ENCODE peak calls at places on chromosomes 16 and 17, in seven cellular contexts. One of them, this sample, is unnamed.

GRCh38 chr16:15739940-15740339 is 89.9 kb downstream of the NDE1 start:
- DNase-seq in K562: no peak
- DNase-seq in HCT116: no peak
- DNase-seq in H1: no peak
- DNase-seq in GM12878: no peak
- DNase-seq in SK-N-SH: no peak
- DNase-seq in NT2/D1: no peak
- DNase-seq in this sample: no peak

GRCh38 chr16:71933913-71934696 is 38.8 kb downstream of the IST1 start:
- DNase-seq in K562: peak; percentile 36
- DNase-seq in HCT116: no peak
- DNase-seq in H1: no peak
- DNase-seq in GM12878: no peak
- DNase-seq in SK-N-SH: no peak
- DNase-seq in NT2/D1: no peak
- DNase-seq in this sample: no peak

GRCh38 chr17:48612456-48612853 is 1.6 kb upstream of the HOXB7 start:
- DNase-seq in K562: no peak
- DNase-seq in HCT116: no peak
- DNase-seq in H1: no peak
- DNase-seq in GM12878: no peak
- DNase-seq in SK-N-SH: no peak
- DNase-seq in NT2/D1: no peak
- DNase-seq in this sample: no peak

GRCh38 chr17:40485851-40486512 is 15.4 kb downstream of the TNS4 start:
- DNase-seq in K562: peak; percentile 59
- DNase-seq in HCT116: peak; percentile 88
- DNase-seq in H1: no peak
- DNase-seq in GM12878: no peak
- DNase-seq in SK-N-SH: no peak
- DNase-seq in NT2/D1: no peak
- DNase-seq in this sample: peak; percentile 86

GRCh38 chr16:74449470-74449869 is 28.2 kb upstream of the CLEC18B start:
- DNase-seq in K562: no peak
- DNase-seq in HCT116: peak; percentile 49
- DNase-seq in H1: no peak
- DNase-seq in GM12878: no peak
- DNase-seq in SK-N-SH: no peak
- DNase-seq in NT2/D1: no peak
- DNase-seq in this sample: no peak

GRCh38 chr17:44223574-44224046 is 4.1 kb upstream of the UBTF start:
- DNase-seq in K562: no peak
- DNase-seq in HCT116: no peak
- DNase-seq in H1: no peak
- DNase-seq in GM12878: no peak
- DNase-seq in SK-N-SH: no peak
- DNase-seq in NT2/D1: no peak
- DNase-seq in this sample: no peak

GRCh38 chr16:88305176-88305575 is 77.6 kb upstream of the ZNF469 start:
- DNase-seq in K562: no peak
- DNase-seq in HCT116: no peak
- DNase-seq in H1: no peak
- DNase-seq in GM12878: no peak
- DNase-seq in SK-N-SH: no peak
- DNase-seq in NT2/D1: no peak
- DNase-seq in this sample: no peak

GRCh38 chr17:17042851-17043667 is 802 bp downstream of the MPRIP start:
- DNase-seq in K562: no peak
- DNase-seq in HCT116: no peak
- DNase-seq in H1: no peak
- DNase-seq in GM12878: no peak
- DNase-seq in SK-N-SH: no peak
- DNase-seq in NT2/D1: no peak
- DNase-seq in this sample: no peak

GRCh38 chr16:28859326-28859725 is 4.3 kb upstream of the SH2B1 start:
- DNase-seq in K562: no peak
- DNase-seq in HCT116: no peak
- DNase-seq in H1: no peak
- DNase-seq in GM12878: no peak
- DNase-seq in SK-N-SH: no peak
- DNase-seq in NT2/D1: no peak
- DNase-seq in this sample: no peak

GRCh38 chr17:6756425-6757012 is 673 bp downstream of the XAF1 start:
- DNase-seq in K562: no peak
- DNase-seq in HCT116: no peak
- DNase-seq in H1: no peak
- DNase-seq in GM12878: no peak
- DNase-seq in SK-N-SH: no peak
- DNase-seq in NT2/D1: no peak
- DNase-seq in this sample: no peak

GRCh38 chr17:9931144-9931543 is 26.1 kb upstream of the RCVRN start:
- DNase-seq in K562: no peak
- DNase-seq in HCT116: no peak
- DNase-seq in H1: no peak
- DNase-seq in GM12878: no peak
- DNase-seq in SK-N-SH: no peak
- DNase-seq in NT2/D1: no peak
- DNase-seq in this sample: no peak

GRCh38 chr17:43169561-43170139 is 1.4 kb upstream of the NBR1 start:
- DNase-seq in K562: peak; percentile 30
- DNase-seq in HCT116: no peak
- DNase-seq in H1: no peak
- DNase-seq in GM12878: no peak
- DNase-seq in SK-N-SH: peak; percentile 49
- DNase-seq in NT2/D1: no peak
- DNase-seq in this sample: peak; percentile 84

GRCh38 chr17:10583834-10584233 is 34.4 kb upstream of the MYH2 start:
- DNase-seq in K562: no peak
- DNase-seq in HCT116: no peak
- DNase-seq in H1: no peak
- DNase-seq in GM12878: no peak
- DNase-seq in SK-N-SH: no peak
- DNase-seq in NT2/D1: no peak
- DNase-seq in this sample: no peak

GRCh38 chr17:73976676-73977521 is 226.6 kb upstream of the RPL38 start:
- DNase-seq in K562: peak; percentile 66
- DNase-seq in HCT116: no peak
- DNase-seq in H1: no peak
- DNase-seq in GM12878: no peak
- DNase-seq in SK-N-SH: peak; percentile 61
- DNase-seq in NT2/D1: no peak
- DNase-seq in this sample: no peak

GRCh38 chr16:70396209-70396904 is 42.5 kb downstream of the ST3GAL2 start:
- DNase-seq in K562: peak; percentile 79
- DNase-seq in HCT116: no peak
- DNase-seq in H1: no peak
- DNase-seq in GM12878: no peak
- DNase-seq in SK-N-SH: peak; percentile 91
- DNase-seq in NT2/D1: no peak
- DNase-seq in this sample: no peak
- TF ChIP-seq YY1 in K562: no peak
- TF ChIP-seq YY1 in HCT116: no peak
- TF ChIP-seq YY1 in H1: no peak
- TF ChIP-seq YY1 in GM12878: no peak
- TF ChIP-seq YY1 in SK-N-SH: no peak
- TF ChIP-seq YY1 in NT2/D1: no peak
- TF ChIP-seq YY1 in this sample: no peak

DNA sequence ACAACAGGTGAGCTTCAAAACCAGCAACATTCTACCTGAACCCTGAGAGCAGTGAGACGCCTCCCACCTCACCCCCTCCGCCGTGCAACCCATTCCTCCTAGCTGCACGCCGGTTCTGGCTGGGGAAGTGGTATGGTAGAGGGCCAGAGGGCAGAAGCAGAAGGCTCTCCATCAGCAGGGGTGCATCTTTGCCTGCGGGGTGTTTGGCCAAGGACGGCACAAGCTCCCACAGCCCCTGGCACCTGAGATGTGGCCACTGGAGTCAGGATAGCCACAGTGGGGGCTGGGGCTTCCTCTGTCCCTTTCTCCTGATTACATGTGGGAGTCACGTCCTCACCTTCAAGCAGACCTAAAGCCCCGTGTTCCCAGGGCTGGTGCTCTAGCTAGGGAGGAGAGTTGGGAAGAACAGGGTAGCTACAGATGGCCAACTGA is 1.6 kb downstream of the BORCS6 start:
- DNase-seq in K562: no peak
- DNase-seq in HCT116: no peak
- DNase-seq in H1: no peak
- DNase-seq in GM12878: no peak
- DNase-seq in SK-N-SH: no peak
- DNase-seq in NT2/D1: no peak
- DNase-seq in this sample: no peak
- TF ChIP-seq YY1 in K562: no peak
- TF ChIP-seq YY1 in HCT116: no peak
- TF ChIP-seq YY1 in H1: no peak
- TF ChIP-seq YY1 in GM12878: no peak
- TF ChIP-seq YY1 in SK-N-SH: no peak
- TF ChIP-seq YY1 in NT2/D1: no peak
- TF ChIP-seq YY1 in this sample: no peak

GRCh38 chr16:57446530-57447141 is 549 bp downstream of the CIAPIN1 start:
- DNase-seq in K562: peak; percentile 57
- DNase-seq in HCT116: no peak
- DNase-seq in H1: no peak
- DNase-seq in GM12878: no peak
- DNase-seq in SK-N-SH: peak; percentile 37
- DNase-seq in NT2/D1: no peak
- DNase-seq in this sample: no peak
- TF ChIP-seq YY1 in K562: no peak
- TF ChIP-seq YY1 in HCT116: no peak
- TF ChIP-seq YY1 in H1: no peak
- TF ChIP-seq YY1 in GM12878: no peak
- TF ChIP-seq YY1 in SK-N-SH: no peak
- TF ChIP-seq YY1 in NT2/D1: no peak
- TF ChIP-seq YY1 in this sample: no peak

GRCh38 chr17:5237541-5238016 is 2.9 kb upstream of the SCIMP start:
- DNase-seq in K562: peak; percentile 77
- DNase-seq in HCT116: peak; percentile 65
- DNase-seq in H1: peak; percentile 46
- DNase-seq in GM12878: peak; percentile 93
- DNase-seq in SK-N-SH: peak; percentile 72
- DNase-seq in NT2/D1: peak; percentile 39
- DNase-seq in this sample: peak; percentile 81
- TF ChIP-seq YY1 in K562: no peak
- TF ChIP-seq YY1 in HCT116: no peak
- TF ChIP-seq YY1 in H1: peak; percentile 45
- TF ChIP-seq YY1 in GM12878: peak; percentile 86
- TF ChIP-seq YY1 in SK-N-SH: no peak
- TF ChIP-seq YY1 in NT2/D1: no peak
- TF ChIP-seq YY1 in this sample: no peak

DNA sequence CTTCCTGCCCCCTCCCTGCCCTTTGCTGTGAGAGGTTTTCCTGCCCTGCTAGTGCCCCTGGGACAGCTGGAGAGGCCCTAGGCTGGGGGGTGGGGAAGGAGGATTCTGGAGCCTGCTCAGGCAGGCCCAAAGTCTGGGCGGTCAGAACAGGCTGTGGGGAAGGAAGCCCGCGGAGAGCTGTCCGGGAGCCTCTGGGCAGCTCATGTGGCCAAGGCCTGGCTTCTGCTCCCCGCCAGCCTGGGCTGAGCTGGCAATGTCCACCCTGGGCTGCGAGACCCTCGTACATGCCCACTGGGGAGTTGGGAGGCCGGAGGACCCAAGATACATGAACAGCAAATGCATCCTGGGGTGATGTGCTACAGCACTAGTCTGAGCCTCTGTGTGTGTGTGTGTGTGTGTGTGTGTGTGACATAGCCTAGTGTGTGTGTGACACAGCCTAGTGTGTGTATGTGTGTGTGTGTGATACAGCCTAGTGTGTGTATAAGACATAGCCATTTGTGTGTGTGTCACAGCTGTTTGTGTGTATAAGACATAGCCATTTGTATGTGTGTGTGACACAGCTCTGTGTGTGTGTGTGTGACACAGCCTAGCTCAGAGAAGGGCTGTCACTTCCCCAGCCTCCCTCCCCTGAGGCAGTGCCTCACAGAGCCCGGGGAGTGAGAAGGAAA is 201.4 kb upstream of the CIBAR2 start:
- DNase-seq in K562: no peak
- DNase-seq in HCT116: no peak
- DNase-seq in H1: no peak
- DNase-seq in GM12878: no peak
- DNase-seq in SK-N-SH: peak; percentile 61
- DNase-seq in NT2/D1: no peak
- DNase-seq in this sample: no peak
- TF ChIP-seq YY1 in K562: no peak
- TF ChIP-seq YY1 in HCT116: no peak
- TF ChIP-seq YY1 in H1: no peak
- TF ChIP-seq YY1 in GM12878: no peak
- TF ChIP-seq YY1 in SK-N-SH: no peak
- TF ChIP-seq YY1 in NT2/D1: no peak
- TF ChIP-seq YY1 in this sample: no peak

GRCh38 chr17:26963163-26963503 is 330.8 kb upstream of the WSB1 start:
- DNase-seq in K562: no peak
- DNase-seq in HCT116: no peak
- DNase-seq in H1: no peak
- DNase-seq in GM12878: no peak
- DNase-seq in SK-N-SH: no peak
- DNase-seq in NT2/D1: no peak
- DNase-seq in this sample: no peak
- TF ChIP-seq YY1 in K562: no peak
- TF ChIP-seq YY1 in HCT116: no peak
- TF ChIP-seq YY1 in H1: no peak
- TF ChIP-seq YY1 in GM12878: no peak
- TF ChIP-seq YY1 in SK-N-SH: no peak
- TF ChIP-seq YY1 in NT2/D1: no peak
- TF ChIP-seq YY1 in this sample: no peak

GRCh38 chr17:4594406-4595349 is 10.3 kb downstream of the SMTNL2 start:
- DNase-seq in K562: peak; percentile 65
- DNase-seq in HCT116: no peak
- DNase-seq in H1: no peak
- DNase-seq in GM12878: no peak
- DNase-seq in SK-N-SH: peak; percentile 68
- DNase-seq in NT2/D1: no peak
- DNase-seq in this sample: no peak
- TF ChIP-seq YY1 in K562: no peak
- TF ChIP-seq YY1 in HCT116: no peak
- TF ChIP-seq YY1 in H1: no peak
- TF ChIP-seq YY1 in GM12878: no peak
- TF ChIP-seq YY1 in SK-N-SH: no peak
- TF ChIP-seq YY1 in NT2/D1: no peak
- TF ChIP-seq YY1 in this sample: no peak

This sample was measured in HepG2.